ENCODE peak calls at places on chromosomes 11 and 22, in six cellular contexts. E is HepG2, B is A549, G is K562, Z is GM12878, L is endothelial cell of umbilical vein. U is an unnamed sample.

GRCh38 chr11:73048446-73048845 is 93.7 kb downstream of the FCHSD2 start:
- DNase-seq in L (no peak), E (no peak), B (no peak), G (no peak), Z (no peak), U (no peak)

GRCh38 chr11:59641156-59641555 is 25.6 kb upstream of the OSBP start:
- DNase-seq in Z (no peak), G (no peak), E (no peak), L (no peak), B (no peak), U (no peak)

GRCh38 chr22:17430298-17430900 is 61.1 kb downstream of the CECR2 start:
- DNase-seq in L (no peak), B (no peak), E (no peak), G (no peak), Z (no peak), U (peak)

GRCh38 chr11:125084761-125085231 is 21.7 kb downstream of the SLC37A2 start:
- DNase-seq in G (no peak), B (no peak), Z (no peak), L (no peak), E (no peak), U (no peak)

GRCh38 chr11:445765-446588 is 4.1 kb upstream of the PTDSS2 start:
- DNase-seq in L (no peak), G (no peak), Z (no peak), B (no peak), E (peak), U (no peak)

GRCh38 chr11:112785104-112785503 is 176.1 kb upstream of the NCAM1 start:
- DNase-seq in L (no peak), Z (no peak), B (no peak), E (no peak), G (no peak), U (no peak)

GRCh38 chr11:77813256-77813655 is 7.3 kb downstream of the RSF1 start:
- DNase-seq in E (no peak), L (no peak), G (no peak), B (no peak), Z (no peak), U (no peak)

GRCh38 chr11:124946735-124947141 is 7.3 kb upstream of the CCDC15 start:
- DNase-seq in Z (no peak), L (no peak), B (no peak), G (no peak), E (no peak), U (no peak)

GRCh38 chr22:45207981-45208664 is 32.6 kb downstream of the KIAA0930 start:
- DNase-seq in B (no peak), E (no peak), G (no peak), L (no peak), Z (no peak), U (no peak)

GRCh38 chr11:43685483-43685882 is 4.9 kb downstream of the HSD17B12 start:
- DNase-seq in G (no peak), L (peak), E (no peak), B (peak), Z (no peak), U (peak)

GRCh38 chr11:91209751-91210150 is 986.9 kb upstream of the CHORDC1 start:
- DNase-seq in L (no peak), Z (no peak), B (no peak), E (no peak), G (no peak), U (no peak)

GRCh38 chr22:48084041-48084748 is 1321.7 kb downstream of the TBC1D22A start:
- DNase-seq in G (no peak), Z (peak), E (no peak), B (no peak), L (no peak), U (peak)

GRCh38 chr22:25898707-25899365 is 156.8 kb downstream of the MYO18B start:
- DNase-seq in B (peak), E (peak), Z (no peak), G (peak), L (no peak), U (peak)

GRCh38 chr11:1202776-1203504 is 19.9 kb upstream of the MUC5B start:
- DNase-seq in G (peak), L (peak), Z (no peak), E (peak), B (peak), U (peak)

GRCh38 chr11:65502852-65503603 is 4.2 kb downstream of the MALAT1 start:
- DNase-seq in G (peak), B (peak), Z (no peak), E (no peak), L (peak), U (peak)

GRCh38 chr11:76782526-76783293 is 446 bp upstream of the TSKU start:
- DNase-seq in B (peak), L (peak), E (peak), Z (no peak), G (peak), U (peak)

GRCh38 chr11:2409026-2409553 is 8.5 kb downstream of the TSSC4 start:
- DNase-seq in G (no peak), B (no peak), E (no peak), Z (no peak), L (no peak), U (no peak)

GRCh38 chr11:129458756-129459535 is 83.3 kb downstream of the BARX2 start:
- DNase-seq in G (no peak), B (no peak), Z (no peak), L (no peak), E (no peak), U (no peak)

GRCh38 chr22:26845016-26845728 is 187.8 kb downstream of the MIAT start:
- DNase-seq in B (no peak), Z (no peak), L (peak), G (no peak), E (no peak), U (peak)

GRCh38 chr11:123173040-123173855 is 21.8 kb downstream of the CLMP start:
- DNase-seq in B (no peak), E (no peak), L (no peak), Z (no peak), G (no peak), U (peak)

GRCh38 chr22:17159504-17159951 is 451 bp upstream of the HDHD5 start:
- DNase-seq in L (no peak), E (no peak), B (peak), G (no peak), Z (no peak), U (peak)

GRCh38 chr11:125569913-125570621 is 790 bp downstream of the EI24 start:
- DNase-seq in E (no peak), L (peak), B (no peak), Z (no peak), G (no peak), U (peak)

GRCh38 chr22:37623075-37624016 is 14.7 kb downstream of the GGA1 start:
- DNase-seq in E (peak), G (peak), L (peak), Z (no peak), B (peak), U (peak)

GRCh38 chr11:119874660-119875238 is 145.7 kb upstream of the NECTIN1 start:
- DNase-seq in E (no peak), G (no peak), L (no peak), B (no peak), Z (no peak), U (no peak)

GRCh38 chr11:119873761-119874421 is 144.9 kb upstream of the NECTIN1 start:
- DNase-seq in B (no peak), Z (no peak), G (no peak), E (no peak), L (no peak), U (no peak)

GRCh38 chr11:119878990-119879389 is 150.0 kb upstream of the NECTIN1 start:
- DNase-seq in G (no peak), Z (no peak), E (no peak), L (no peak), B (no peak), U (peak)

GRCh38 chr11:119876841-119877240 is 147.8 kb upstream of the NECTIN1 start:
- DNase-seq in E (no peak), G (no peak), L (no peak), Z (no peak), B (no peak), U (no peak)

GRCh38 chr11:119875841-119876600 is 147.0 kb upstream of the NECTIN1 start:
- DNase-seq in E (no peak), L (no peak), B (no peak), G (no peak), Z (no peak), U (no peak)
- TF ChIP-seq MYC in E (no peak), L (no peak), B (no peak), G (no peak), Z (no peak), U (no peak)

GRCh38 chr22:42685941-42686666 is 34.6 kb downstream of the A4GALT start:
- DNase-seq in G (no peak), L (no peak), E (no peak), B (no peak), Z (no peak), U (no peak)

GRCh38 chr22:42686756-42687491 is 33.7 kb downstream of the A4GALT start:
- DNase-seq in B (no peak), E (no peak), Z (no peak), G (no peak), L (no peak), U (no peak)

GRCh38 chr22:42683599-42684283 is 34.5 kb upstream of the CYB5R3 start:
- DNase-seq in G (no peak), Z (no peak), L (no peak), B (no peak), E (no peak), U (no peak)

GRCh38 chr22:42682113-42682851 is 33.1 kb upstream of the CYB5R3 start:
- DNase-seq in Z (no peak), B (no peak), G (no peak), E (no peak), L (no peak), U (no peak)

DNA sequence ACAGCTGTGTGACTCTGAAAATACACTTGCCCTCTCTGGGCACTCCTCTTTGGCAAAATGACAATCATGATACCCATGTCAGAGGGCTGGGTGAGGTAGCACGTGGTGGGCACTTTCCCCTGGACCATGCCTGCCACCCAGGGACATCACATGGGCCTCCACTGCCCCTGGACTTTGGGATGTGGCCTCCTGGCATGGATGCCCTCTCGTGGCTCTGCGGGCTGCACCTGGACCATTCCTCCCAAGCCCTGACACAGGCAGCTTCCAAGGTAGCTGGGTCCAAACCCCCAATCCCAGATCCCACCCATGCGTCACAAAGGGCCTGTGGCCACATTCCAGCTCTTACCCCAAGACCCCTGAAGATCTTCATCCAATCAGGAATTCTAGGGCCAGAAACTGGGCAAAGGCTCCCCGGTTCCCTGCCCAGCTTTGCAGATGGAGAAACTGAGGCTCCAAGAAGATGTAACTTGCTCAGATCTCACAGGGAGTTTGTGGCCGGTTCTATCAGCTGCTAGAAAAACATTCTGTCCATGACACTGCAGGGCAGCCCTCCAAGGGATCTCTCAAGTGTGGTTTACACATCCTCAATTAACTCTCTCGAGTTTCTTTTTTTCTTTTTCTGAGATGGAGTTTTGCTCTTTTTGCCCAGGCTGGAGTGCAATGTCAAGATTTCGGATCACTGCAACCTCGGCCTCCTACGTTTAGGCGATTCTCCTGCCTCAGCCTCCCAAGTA is 35.4 kb upstream of the CYB5R3 start:
- DNase-seq in B (no peak), Z (no peak), E (no peak), L (no peak), G (no peak), U (no peak)
- TF ChIP-seq POLR2A in B (no peak), Z (no peak), E (no peak), L (no peak), G (no peak), U (no peak)

GRCh38 chr22:36510384-36510783 is 3.5 kb upstream of the FOXRED2 start:
- DNase-seq in E (no peak), L (no peak), G (no peak), Z (no peak), B (no peak), U (peak)

GRCh38 chr22:36507518-36508010 is 724 bp upstream of the FOXRED2 start:
- DNase-seq in G (no peak), E (no peak), Z (no peak), B (no peak), L (no peak), U (no peak)

GRCh38 chr22:36506637-36507517 is at the start of gene FOXRED2:
- DNase-seq in B (peak), L (peak), G (peak), E (peak), Z (no peak), U (peak)

GRCh38 chr22:36512333-36512732 is 5.5 kb upstream of the FOXRED2 start:
- DNase-seq in E (no peak), Z (no peak), B (no peak), L (no peak), G (no peak), U (no peak)

GRCh38 chr22:36510966-36511881 is 4.4 kb upstream of the FOXRED2 start:
- DNase-seq in G (peak), L (peak), Z (no peak), B (peak), E (peak), U (peak)
- TF ChIP-seq MAX in G (no peak), L (no peak), Z (no peak), B (no peak), E (no peak), U (no peak)

GRCh38 chr11:131036544-131036943 is 120.3 kb upstream of the SNX19 start:
- DNase-seq in E (no peak), L (no peak), B (no peak), G (no peak), Z (no peak), U (no peak)
- TF ChIP-seq MYC in E (no peak), L (no peak), B (no peak), G (no peak), Z (no peak), U (no peak)

DNA sequence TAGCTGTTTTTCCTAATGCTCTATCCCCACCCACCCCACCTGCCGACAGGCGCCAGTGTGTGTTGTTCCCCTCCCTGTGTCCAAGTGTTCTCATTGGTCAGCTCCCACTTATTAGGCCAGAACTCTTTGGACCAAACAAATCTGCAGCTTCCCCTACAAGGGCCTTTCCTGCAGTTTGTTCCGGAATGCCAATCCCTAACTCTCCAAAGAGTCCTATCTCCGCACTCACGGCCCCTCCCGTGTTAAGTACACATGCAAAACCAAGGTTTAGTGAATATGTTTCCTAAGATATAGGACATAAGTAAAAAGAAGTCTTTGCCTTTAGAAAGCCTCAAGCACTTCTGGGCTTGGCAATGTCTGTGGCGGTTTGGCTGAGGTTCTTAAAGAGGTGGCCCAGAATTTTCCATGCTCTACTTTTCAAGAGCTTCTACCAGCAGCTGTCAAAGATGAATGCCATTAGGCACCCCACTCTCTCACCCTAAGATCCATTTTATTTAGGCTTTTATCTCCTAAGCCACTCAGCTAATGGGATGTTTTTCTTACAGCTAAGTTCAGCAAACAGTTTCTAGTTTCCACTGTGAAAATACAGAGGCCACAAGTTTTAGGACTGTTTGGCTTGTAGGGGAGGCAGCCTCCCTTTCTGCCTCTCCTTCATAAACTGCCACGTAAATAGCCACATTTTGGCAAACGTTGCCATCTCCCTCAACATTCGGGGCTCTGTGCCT is 1.6 kb downstream of the CD59 start:
- DNase-seq in G (no peak), Z (no peak), E (no peak), B (no peak), L (peak), U (peak)
- TF ChIP-seq POLR2A in G (no peak), Z (no peak), E (no peak), B (no peak), L (no peak), U (no peak)

GRCh38 chr11:127628463-127628785 is 627.9 kb upstream of the KIRREL3 start:
- DNase-seq in B (no peak), L (no peak), E (no peak), Z (no peak), G (no peak), U (no peak)

GRCh38 chr11:127625402-127625801 is 624.8 kb upstream of the KIRREL3 start:
- DNase-seq in E (no peak), L (no peak), Z (no peak), B (no peak), G (no peak), U (no peak)

GRCh38 chr11:127627629-127628462 is 627.3 kb upstream of the KIRREL3 start:
- DNase-seq in L (no peak), B (no peak), Z (no peak), G (no peak), E (no peak), U (no peak)

GRCh38 chr11:127620660-127621059 is 620.1 kb upstream of the KIRREL3 start:
- DNase-seq in L (peak), B (no peak), G (no peak), Z (no peak), E (no peak), U (peak)

GRCh38 chr11:127624455-127624854 is 623.9 kb upstream of the KIRREL3 start:
- DNase-seq in Z (no peak), E (no peak), G (no peak), B (no peak), L (no peak), U (no peak)
- TF ChIP-seq MAX in Z (no peak), E (no peak), G (no peak), B (no peak), L (no peak), U (no peak)

DNA sequence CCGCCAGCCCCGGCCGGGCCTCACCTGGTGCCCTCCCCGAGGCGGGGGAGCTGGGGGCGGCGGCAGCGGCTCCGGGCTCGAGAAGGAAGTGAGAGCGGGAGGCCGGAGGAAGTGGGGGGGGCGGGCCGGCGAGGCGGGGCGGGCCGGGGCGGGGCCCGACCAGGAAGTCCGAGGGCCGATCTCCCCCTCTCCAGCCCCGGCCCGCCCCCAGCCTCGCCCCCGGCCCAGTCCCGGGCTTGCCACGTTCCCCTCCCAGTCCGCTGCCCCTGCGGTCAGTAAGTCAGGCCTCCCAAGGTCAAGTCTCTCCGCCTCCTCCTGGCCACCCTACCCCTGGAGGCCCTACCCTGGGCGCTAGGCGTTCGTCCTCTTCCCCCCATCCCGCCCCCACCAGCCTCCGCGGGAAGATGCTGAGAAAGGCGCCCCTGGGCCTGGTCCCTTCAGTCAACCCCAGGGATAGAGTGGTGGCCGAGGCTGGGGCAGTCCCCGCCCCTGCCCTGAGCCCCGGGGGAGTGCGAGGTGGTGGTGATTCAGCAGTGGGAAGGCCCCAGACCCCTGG is at the start of gene RHOG:
- DNase-seq in L (no peak), G (peak), Z (no peak), E (peak), B (peak), U (no peak)
- TF ChIP-seq MYC in L (no peak), G (peak), Z (no peak), E (no peak), B (no peak), U (peak)

DNA sequence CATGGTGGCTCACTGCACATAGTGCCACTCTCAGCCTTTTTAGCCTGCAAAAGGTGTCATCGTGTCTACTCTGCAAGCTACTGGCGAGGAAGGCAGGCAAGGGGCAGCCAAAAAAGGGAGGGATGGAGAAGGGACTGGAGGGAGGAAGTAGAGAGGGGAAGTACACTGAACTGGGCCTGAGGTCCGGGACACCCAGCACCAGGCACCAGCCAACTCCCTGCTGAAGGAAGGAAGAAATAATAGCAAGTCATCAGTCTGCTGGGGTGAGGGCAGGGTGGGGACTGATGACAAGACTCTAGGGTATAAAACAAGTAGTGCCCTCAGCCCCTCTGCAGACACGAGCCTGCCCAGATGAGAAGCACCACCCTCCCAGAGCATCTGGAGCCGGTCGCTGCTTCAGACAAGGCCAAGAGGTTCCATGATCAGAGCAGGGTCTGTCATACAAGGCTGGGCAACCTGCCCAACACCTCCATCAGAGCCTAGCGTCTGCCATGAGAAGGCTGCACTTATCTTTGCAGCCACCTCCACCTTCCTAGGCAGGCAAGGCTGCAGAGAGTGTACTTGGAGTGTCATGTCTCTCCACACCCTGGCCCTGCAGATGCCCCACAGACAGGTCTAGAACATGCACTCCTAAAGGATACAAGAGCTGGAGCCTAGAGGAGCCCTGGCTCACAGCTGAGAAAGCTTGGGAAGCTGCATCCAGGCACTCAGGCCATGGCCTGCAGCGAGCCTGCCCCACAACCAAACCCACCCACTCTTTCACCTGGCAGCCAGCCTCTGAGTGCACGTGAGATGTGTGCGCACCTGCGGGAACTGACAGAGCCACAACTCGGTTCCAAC is 9.0 kb upstream of the COMT start:
- DNase-seq in B (no peak), L (no peak), G (peak), E (no peak), Z (no peak), U (no peak)
- TF ChIP-seq POLR2A in B (no peak), L (no peak), G (no peak), E (no peak), Z (no peak), U (no peak)